ENCODE peak calls at places on chromosomes 13 and 19, in nine cellular contexts. A is upper lobe of left lung, K is body of pancreas, E is HCT116, P is A549, O is IMR-90, B is HepG2, W is heart left ventricle, Q is K562. I is an unnamed sample.

GRCh38 chr19:29248332-29248844 is 35.4 kb upstream of the UQCRFS1 start:
- ATAC-seq in A (no peak), K (no peak), E (no peak), P (peak; percentile 46), O (no peak), B (no peak), W (no peak), Q (no peak), I (no peak)

GRCh38 chr19:38924383-38924782 is 6.2 kb downstream of the SARS2 start:
- ATAC-seq in A (no peak), K (no peak), E (no peak), P (no peak), O (no peak), B (no peak), W (no peak), Q (no peak), I (no peak)

GRCh38 chr19:50537769-50538230 is 24.1 kb upstream of the ASPDH start:
- ATAC-seq in A (peak; percentile 82), K (peak; percentile 40), E (peak; percentile 97), P (peak; percentile 98), O (peak; percentile 99), B (peak; percentile 93), W (peak; percentile 86), Q (peak; percentile 99), I (peak; percentile 51)

GRCh38 chr13:88464851-88465250 is 793.7 kb downstream of the SLITRK5 start:
- ATAC-seq in A (no peak), K (no peak), E (no peak), P (no peak), O (no peak), B (no peak), W (no peak), Q (no peak), I (no peak)

GRCh38 chr13:112444416-112445399 is 68.6 kb downstream of the SPACA7 start:
- ATAC-seq in A (no peak), K (no peak), E (no peak), P (peak; percentile 18), O (no peak), B (peak; percentile 14), W (no peak), Q (no peak), I (no peak)

GRCh38 chr13:109604894-109605293 is 181.5 kb downstream of the IRS2 start:
- ATAC-seq in A (no peak), K (no peak), E (no peak), P (no peak), O (no peak), B (no peak), W (no peak), Q (no peak), I (no peak)

GRCh38 chr13:110546933-110547332 is 14.6 kb downstream of the RAB20 start:
- ATAC-seq in A (peak; percentile 78), K (peak; percentile 91), E (peak; percentile 97), P (peak; percentile 97), O (peak; percentile 60), B (peak; percentile 76), W (peak; percentile 87), Q (no peak), I (peak; percentile 84)

GRCh38 chr13:34747507-34747906 is 194.6 kb upstream of the NBEA start:
- ATAC-seq in A (no peak), K (no peak), E (no peak), P (no peak), O (no peak), B (no peak), W (peak; percentile 13), Q (no peak), I (no peak)

GRCh38 chr13:47033216-47033615 is 136.4 kb upstream of the HTR2A start:
- ATAC-seq in A (peak; percentile 66), K (no peak), E (no peak), P (no peak), O (peak; percentile 73), B (no peak), W (peak; percentile 53), Q (no peak), I (no peak)

GRCh38 chr13:48739346-48740037 is 85.8 kb downstream of the CYSLTR2 start:
- ATAC-seq in A (peak; percentile 55), K (no peak), E (no peak), P (no peak), O (peak; percentile 67), B (no peak), W (peak; percentile 55), Q (no peak), I (no peak)

GRCh38 chr13:36549771-36550170 is 117.5 kb downstream of the CCNA1 start:
- ATAC-seq in A (no peak), K (no peak), E (no peak), P (no peak), O (no peak), B (no peak), W (peak; percentile 18), Q (no peak), I (no peak)

GRCh38 chr13:64648293-64648692 is 2581.8 kb downstream of the PCDH9 start:
- ATAC-seq in A (no peak), K (no peak), E (no peak), P (no peak), O (no peak), B (no peak), W (no peak), Q (no peak), I (no peak)

GRCh38 chr19:33096005-33096404 is 15.0 kb downstream of the GPATCH1 start:
- ATAC-seq in A (no peak), K (no peak), E (peak; percentile 58), P (no peak), O (no peak), B (no peak), W (no peak), Q (no peak), I (no peak)

GRCh38 chr13:37383066-37383465 is 215.5 kb downstream of the POSTN start:
- ATAC-seq in A (no peak), K (no peak), E (no peak), P (no peak), O (peak; percentile 38), B (no peak), W (no peak), Q (no peak), I (no peak)

GRCh38 chr19:13024126-13024957 is 29.1 kb downstream of the NFIX start:
- ATAC-seq in A (no peak), K (no peak), E (no peak), P (no peak), O (peak; percentile 2), B (no peak), W (peak; percentile 1), Q (no peak), I (no peak)

GRCh38 chr13:33208290-33208990 is 77.1 kb downstream of the STARD13 start:
- ATAC-seq in A (peak; percentile 2), K (no peak), E (no peak), P (no peak), O (no peak), B (peak; percentile 21), W (peak; percentile 13), Q (no peak), I (no peak)

GRCh38 chr19:34356875-34357274 is 8.1 kb upstream of the GPI start:
- ATAC-seq in A (no peak), K (no peak), E (no peak), P (no peak), O (no peak), B (no peak), W (no peak), Q (no peak), I (no peak)

GRCh38 chr19:34357431-34357830 is 7.6 kb upstream of the GPI start:
- ATAC-seq in A (no peak), K (no peak), E (no peak), P (no peak), O (no peak), B (no peak), W (no peak), Q (no peak), I (no peak)

GRCh38 chr19:34359954-34360315 is 5.1 kb upstream of the GPI start:
- ATAC-seq in A (no peak), K (no peak), E (no peak), P (peak; percentile 2), O (no peak), B (peak; percentile 2), W (peak; percentile 0), Q (no peak), I (no peak)

GRCh38 chr19:34360354-34360909 is 4.6 kb upstream of the GPI start:
- ATAC-seq in A (no peak), K (no peak), E (no peak), P (no peak), O (no peak), B (no peak), W (no peak), Q (no peak), I (no peak)

GRCh38 chr19:34359140-34359953 is 5.6 kb upstream of the GPI start:
- ATAC-seq in A (peak; percentile 98), K (peak; percentile 96), E (peak; percentile 98), P (peak; percentile 96), O (peak; percentile 95), B (peak; percentile 88), W (peak; percentile 96), Q (peak; percentile 97), I (peak; percentile 97)
- TF ChIP-seq POLR2A in A (no peak), K (peak; percentile 70), E (no peak), P (peak; percentile 62), O (no peak), B (peak; percentile 96), W (peak; percentile 69), Q (peak; percentile 59), I (peak; percentile 10)

GRCh38 chr19:1248454-1249297 is at the start of gene MIDN:
- ATAC-seq in A (peak; percentile 64), K (peak; percentile 28), E (peak; percentile 43), P (peak; percentile 42), O (peak; percentile 40), B (peak; percentile 15), W (peak; percentile 36), Q (peak; percentile 62), I (peak; percentile 39)
- TF ChIP-seq POLR2A in A (peak; percentile 91), K (peak; percentile 97), E (peak; percentile 96), P (peak; percentile 93), O (peak; percentile 98), B (no peak), W (peak; percentile 96), Q (peak; percentile 97), I (peak; percentile 96)

GRCh38 chr19:18798384-18799352 is 7.6 kb upstream of the COMP start:
- ATAC-seq in A (no peak), K (no peak), E (peak; percentile 42), P (peak; percentile 61), O (no peak), B (peak; percentile 75), W (no peak), Q (peak; percentile 49), I (no peak)
- TF ChIP-seq POLR2A in A (no peak), K (no peak), E (no peak), P (no peak), O (no peak), B (no peak), W (no peak), Q (no peak), I (no peak)

DNA sequence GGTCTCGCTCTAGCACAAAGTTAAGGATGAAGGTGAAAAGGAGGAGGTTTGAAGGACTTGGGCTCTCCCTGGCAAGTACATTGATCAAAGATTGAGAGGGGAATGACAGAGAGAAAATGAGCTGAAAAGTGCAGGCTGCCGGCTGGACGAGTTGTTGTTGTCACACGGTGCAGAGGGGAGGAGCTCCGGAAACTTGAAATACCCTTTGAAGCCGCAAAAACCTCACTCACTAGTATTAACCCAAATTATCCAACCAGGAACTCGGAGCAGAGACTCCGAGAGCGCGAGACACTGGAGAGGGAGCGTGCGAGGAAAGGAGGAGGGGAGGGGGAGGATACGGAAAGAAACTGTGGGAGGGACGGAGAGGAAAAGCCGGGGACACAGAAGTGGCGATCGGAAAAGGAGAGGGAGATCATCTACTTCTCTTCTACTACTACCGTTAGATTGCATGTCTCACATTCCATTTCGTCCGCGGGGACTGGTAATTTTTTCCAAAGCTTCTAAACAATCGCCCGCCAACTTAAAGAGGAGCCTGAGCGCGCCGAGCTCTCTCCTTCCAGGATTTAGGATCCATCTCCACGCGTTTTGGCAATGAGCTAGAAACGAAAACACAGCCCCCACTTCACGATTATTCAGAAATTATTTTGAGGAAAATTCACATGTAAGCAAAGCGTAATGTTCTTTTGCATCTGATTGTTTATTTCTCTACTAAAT is at the start of gene DACH1:
- ATAC-seq in A (peak; percentile 63), K (peak; percentile 80), E (no peak), P (peak; percentile 75), O (peak; percentile 71), B (peak; percentile 80), W (peak; percentile 82), Q (peak; percentile 64), I (no peak)
- TF ChIP-seq POLR2A in A (no peak), K (peak; percentile 45), E (no peak), P (no peak), O (no peak), B (no peak), W (no peak), Q (no peak), I (no peak)

I was measured in gastroesophageal sphincter.